ENCODE peak calls at places on chromosomes 1 and 21, in seven cellular contexts. W is psoas muscle; G is stomach; C is mammary epithelial cell; D is naive thymus-derived CD4-positive, alpha-beta T cell; J is GM23338; R is tibial artery. T is an unnamed sample.

GRCh38 chr21:44738621-44739020 is 27.2 kb upstream of the TSPEAR start:
- DNase-seq in G (no peak), D (no peak), W (no peak), C (no peak), R (no peak), J (no peak), T (no peak)

GRCh38 chr21:42392731-42393442 is 3.0 kb downstream of the TMPRSS3 start:
- DNase-seq in D (peak; percentile 47), G (no peak), C (no peak), J (no peak), W (no peak), R (no peak), T (peak; percentile 40)

GRCh38 chr1:8510041-8510823 is 192.3 kb downstream of the SLC45A1 start:
- DNase-seq in W (no peak), G (no peak), R (no peak), C (peak; percentile 48), D (peak; percentile 77), J (no peak), T (peak; percentile 9)

GRCh38 chr1:43621861-43622260 is 28.1 kb upstream of the KDM4A start:
- DNase-seq in G (no peak), W (no peak), R (no peak), D (no peak), J (no peak), C (no peak), T (no peak)

GRCh38 chr1:35287807-35288640 is 19.5 kb downstream of the ZMYM4 start:
- DNase-seq in J (no peak), W (no peak), C (peak; percentile 60), G (no peak), R (no peak), D (no peak), T (no peak)

GRCh38 chr1:236320671-236321070 is 38.9 kb upstream of the ERO1B start:
- DNase-seq in C (no peak), J (no peak), G (no peak), W (no peak), D (no peak), R (no peak), T (no peak)

GRCh38 chr21:45590246-45590725 is 48.0 kb upstream of the SLC19A1 start:
- DNase-seq in G (peak; percentile 62), R (peak; percentile 59), W (peak; percentile 57), C (peak; percentile 7), J (peak; percentile 83), D (no peak), T (peak; percentile 64)

GRCh38 chr1:116402333-116402732 is 29.3 kb downstream of the ATP1A1 start:
- DNase-seq in C (no peak), W (no peak), J (no peak), D (no peak), G (no peak), R (no peak), T (no peak)

GRCh38 chr1:202192770-202193613 is 607 bp upstream of the LGR6 start:
- DNase-seq in C (no peak), D (peak; percentile 38), W (peak; percentile 51), G (peak; percentile 62), R (peak; percentile 78), J (peak; percentile 88), T (peak; percentile 35)

GRCh38 chr1:47661065-47661464 is 223.2 kb downstream of the FOXD2 start:
- DNase-seq in G (peak; percentile 0), J (no peak), R (peak; percentile 32), D (no peak), W (no peak), C (no peak), T (no peak)

GRCh38 chr1:155938220-155938627 is 3.2 kb upstream of the RXFP4 start:
- DNase-seq in J (peak; percentile 86), W (no peak), G (no peak), D (peak; percentile 52), R (peak; percentile 48), C (peak; percentile 67), T (peak; percentile 76)

GRCh38 chr21:14713109-14713508 is 167.0 kb upstream of the SAMSN1 start:
- DNase-seq in D (no peak), C (no peak), W (no peak), R (no peak), J (no peak), G (no peak), T (no peak)

GRCh38 chr1:53051676-53052075 is 10.3 kb upstream of the PODN start:
- DNase-seq in R (no peak), C (peak; percentile 24), D (no peak), J (no peak), W (no peak), G (no peak), T (no peak)

GRCh38 chr21:33265664-33266049 is 510 bp upstream of the IL10RB start:
- DNase-seq in G (peak; percentile 44), W (peak; percentile 40), D (peak; percentile 46), R (peak; percentile 77), C (peak; percentile 37), J (peak; percentile 65), T (peak; percentile 15)

GRCh38 chr1:93735722-93736121 is 54.1 kb upstream of the BCAR3 start:
- DNase-seq in G (no peak), W (no peak), D (no peak), R (no peak), C (peak; percentile 81), J (no peak), T (no peak)

GRCh38 chr1:38790422-38791212 is 69.0 kb downstream of the RRAGC start:
- DNase-seq in J (no peak), D (no peak), W (no peak), G (no peak), C (no peak), R (no peak), T (no peak)

GRCh38 chr1:107740574-107740973 is 224.4 kb downstream of the VAV3 start:
- DNase-seq in G (no peak), R (no peak), W (no peak), J (no peak), D (no peak), C (no peak), T (no peak)

GRCh38 chr1:153537376-153537730 is 1.6 kb upstream of the S100A6 start:
- DNase-seq in J (no peak), W (no peak), R (peak; percentile 60), D (no peak), G (no peak), C (no peak), T (no peak)
- H3K27ac ChIP-seq in J (no peak overlapping the region), W (no peak overlapping the region), R (peak overlapping the region; percentile 99), D (peak overlapping the region; percentile 98), G (peak overlapping the region; percentile 30), C (no peak overlapping the region), T (peak overlapping the region; percentile 96)

GRCh38 chr1:21814241-21814918 is 2.3 kb downstream of the LDLRAD2 start:
- DNase-seq in D (peak; percentile 32), G (no peak), R (no peak), W (no peak), J (peak; percentile 89), C (no peak), T (peak; percentile 12)
- H3K4me3 ChIP-seq in D (peak overlapping the region; percentile 33), G (peak overlapping the region; percentile 39), R (no peak overlapping the region), W (peak overlapping the region; percentile 42), J (peak overlapping the region; percentile 61), C (peak overlapping the region; percentile 23), T (no peak overlapping the region)

GRCh38 chr1:226675720-226676357 is 63.2 kb downstream of the ITPKB start:
- DNase-seq in J (no peak), R (no peak), D (no peak), W (no peak), C (no peak), G (no peak), T (no peak)

GRCh38 chr1:226670062-226670461 is 69.0 kb downstream of the ITPKB start:
- DNase-seq in J (no peak), G (no peak), C (no peak), D (no peak), R (no peak), W (no peak), T (no peak)

GRCh38 chr1:226671268-226671667 is 67.8 kb downstream of the ITPKB start:
- DNase-seq in C (no peak), D (no peak), J (no peak), R (peak; percentile 17), W (no peak), G (no peak), T (no peak)

GRCh38 chr1:226674892-226675719 is 64.0 kb downstream of the ITPKB start:
- DNase-seq in J (no peak), W (no peak), D (peak; percentile 87), R (peak; percentile 76), C (no peak), G (peak; percentile 54), T (peak; percentile 87)

GRCh38 chr1:226672217-226672838 is 66.8 kb downstream of the ITPKB start:
- DNase-seq in D (no peak), R (no peak), W (no peak), G (no peak), C (no peak), J (no peak), T (no peak)
- H3K27ac ChIP-seq in D (peak overlapping the region; percentile 86), R (no peak overlapping the region), W (peak overlapping the region; percentile 36), G (peak overlapping the region; percentile 93), C (no peak overlapping the region), J (no peak overlapping the region), T (peak overlapping the region; percentile 94)

DNA sequence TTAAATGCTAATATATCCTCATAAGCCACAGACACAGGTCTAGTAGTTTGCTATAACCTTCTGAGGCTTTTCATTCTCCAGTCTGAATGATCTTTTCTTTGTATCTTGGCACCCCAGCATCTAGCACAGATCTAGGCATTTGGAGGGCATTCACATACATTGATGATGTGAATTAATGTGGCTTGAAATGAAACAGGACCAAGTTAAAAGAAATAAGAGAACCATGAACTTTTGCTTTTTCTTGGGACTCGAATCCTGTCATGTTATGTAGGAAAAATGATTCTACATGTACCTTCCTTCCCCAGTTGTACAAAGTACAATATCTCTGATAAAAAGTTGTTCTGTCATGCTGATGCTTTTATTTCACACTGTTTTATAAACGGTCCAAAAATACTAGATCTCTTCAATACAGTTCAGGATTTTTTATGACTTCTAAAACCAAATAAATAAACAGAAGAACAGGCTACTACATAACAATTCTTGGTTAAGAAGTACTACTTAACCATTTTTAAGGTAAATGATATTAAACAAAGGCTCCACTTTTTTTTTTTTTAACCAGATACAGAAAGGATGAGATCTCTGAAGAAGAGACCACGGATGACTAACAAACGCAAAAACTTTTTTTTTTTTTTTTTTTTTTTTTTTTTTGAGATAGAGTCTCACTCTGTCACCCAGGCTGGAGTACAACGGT is 3.0 kb downstream of the SORT1 start:
- DNase-seq in C (no peak), R (no peak), W (no peak), J (no peak), G (no peak), D (no peak), T (no peak)
- H3K4me3 ChIP-seq in C (no peak overlapping the region), R (peak overlapping the region; percentile 66), W (peak overlapping the region; percentile 72), J (no peak overlapping the region), G (no peak overlapping the region), D (no peak overlapping the region), T (no peak overlapping the region)

GRCh38 chr21:38388684-38389676 is 109.3 kb downstream of the ERG start:
- DNase-seq in C (no peak), D (no peak), G (no peak), R (no peak), J (no peak), W (no peak), T (no peak)
- H3K27ac ChIP-seq in C (no peak overlapping the region), D (no peak overlapping the region), G (no peak overlapping the region), R (no peak overlapping the region), J (no peak overlapping the region), W (no peak overlapping the region), T (no peak overlapping the region)

DNA sequence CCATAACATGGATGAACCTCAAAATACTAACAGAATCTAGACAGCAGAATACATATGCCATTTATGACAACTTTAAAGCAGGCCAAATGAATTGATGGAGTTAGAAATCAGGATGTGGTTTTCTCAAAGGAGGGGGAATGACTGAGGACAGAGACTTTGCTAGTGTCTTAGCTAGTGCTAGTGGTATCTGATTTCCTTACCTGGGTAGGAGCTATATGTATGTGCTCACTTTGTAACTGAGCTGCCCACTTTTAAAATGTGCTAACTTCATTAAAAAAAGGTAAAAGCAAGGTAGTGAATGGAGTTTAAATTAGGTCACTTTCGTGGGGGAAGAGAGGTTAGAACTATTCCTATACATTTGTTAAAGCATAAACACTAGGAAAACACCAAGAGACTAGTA is 2.6 kb downstream of the GTF2B start:
- DNase-seq in G (no peak), W (no peak), D (peak; percentile 42), J (no peak), C (no peak), R (no peak), T (no peak)
- H3K4me3 ChIP-seq in G (no peak overlapping the region), W (peak overlapping the region; percentile 91), D (no peak overlapping the region), J (no peak overlapping the region), C (no peak overlapping the region), R (no peak overlapping the region), T (peak overlapping the region; percentile 99)

T was measured in CD4-positive, CD25-positive, alpha-beta regulatory T cell.